ENCODE peak calls at places on chromosomes 3 and 15, in five cellular contexts. D is hypothalamus; T is stimulated activated CD4-positive, alpha-beta T cell treated with anti-CD3 and anti-CD28 coated beads, Interleukin-2, amount 100 ng/mL, for 48 hours; F is iris pigment epithelial cell; I is cardiac fibroblast. K is an unnamed sample.

GRCh38 chr3:170144437-170144843 is 37.1 kb downstream of the PHC3 start:
- DNase-seq in I (no peak), T (no peak), D (no peak), F (no peak), K (no peak)

GRCh38 chr3:82002993-82003642 is 241.7 kb upstream of the GBE1 start:
- DNase-seq in T (no peak), D (no peak), I (no peak), F (no peak), K (no peak)

GRCh38 chr15:66622677-66623076 is 56.9 kb upstream of the LCTL start:
- DNase-seq in F (no peak), I (peak; percentile 44), D (no peak), T (no peak), K (no peak)

GRCh38 chr3:187368251-187368733 is at the start of gene RTP4:
- DNase-seq in I (peak; percentile 56), F (peak; percentile 18), T (peak; percentile 18), D (peak; percentile 11), K (no peak)

GRCh38 chr3:28050895-28051294 is 190.5 kb upstream of the CMC1 start:
- DNase-seq in F (peak; percentile 21), I (peak; percentile 53), T (peak; percentile 29), D (no peak), K (peak; percentile 11)

GRCh38 chr15:39248204-39248603 is 332.7 kb upstream of the THBS1 start:
- DNase-seq in F (peak; percentile 81), I (peak; percentile 81), T (no peak), D (no peak), K (no peak)

GRCh38 chr15:89195836-89196235 is 25.5 kb downstream of the RLBP1 start:
- DNase-seq in I (peak; percentile 80), T (no peak), F (no peak), D (no peak), K (no peak)

GRCh38 chr3:195448205-195448875 is 5.5 kb upstream of the ACAP2 start:
- DNase-seq in F (no peak), I (no peak), T (no peak), D (no peak), K (no peak)

GRCh38 chr15:83318861-83319415 is 34.5 kb upstream of the BNC1 start:
- DNase-seq in D (no peak), F (no peak), T (no peak), I (peak; percentile 52), K (no peak)

GRCh38 chr3:71062037-71062919 is 521.2 kb downstream of the FOXP1 start:
- DNase-seq in D (no peak), I (peak; percentile 64), T (no peak), F (peak; percentile 78), K (no peak)

GRCh38 chr3:58349792-58350626 is 17.3 kb downstream of the PXK start:
- DNase-seq in I (no peak), T (no peak), D (no peak), F (no peak), K (no peak)

GRCh38 chr3:34382859-34383258 is 584.4 kb downstream of the PDCD6IP start:
- DNase-seq in D (no peak), T (no peak), I (no peak), F (peak; percentile 1), K (no peak)

GRCh38 chr3:194136519-194137313 is 768 bp downstream of the HES1 start:
- DNase-seq in I (peak; percentile 90), D (no peak), F (peak; percentile 83), T (no peak), K (peak; percentile 25)

GRCh38 chr15:34726407-34727100 is 28.2 kb downstream of the GJD2 start:
- DNase-seq in I (no peak), D (no peak), T (no peak), F (peak; percentile 28), K (no peak)

GRCh38 chr15:62769604-62770003 is 272.9 kb upstream of the TPM1 start:
- DNase-seq in D (no peak), F (peak; percentile 72), T (no peak), I (peak; percentile 47), K (no peak)

GRCh38 chr3:189674249-189674913 is 43.2 kb downstream of the TP63 start:
- DNase-seq in D (no peak), I (no peak), T (no peak), F (no peak), K (no peak)

GRCh38 chr3:114867828-114868498 is 279.1 kb downstream of the ZBTB20 start:
- DNase-seq in F (no peak), D (no peak), I (no peak), T (no peak), K (no peak)

GRCh38 chr3:123084738-123085237 is 18.0 kb downstream of the PDIA5 start:
- DNase-seq in F (peak; percentile 58), T (no peak), D (no peak), I (no peak), K (no peak)

GRCh38 chr3:190486201-190486865 is 27.6 kb upstream of the IL1RAP start:
- DNase-seq in I (no peak), D (no peak), F (peak; percentile 13), T (no peak), K (no peak)

GRCh38 chr15:51349156-51349844 is 7.8 kb downstream of the GLDN start:
- DNase-seq in D (no peak), F (no peak), T (no peak), I (peak; percentile 34), K (no peak)

K was measured in CD8-positive, alpha-beta T cell.